ENCODE peak calls at places on chromosomes 1 and 21, in five cellular contexts. D is left ventricle myocardium inferior, M is A673, K is ovary, X is left lung. B is an unnamed sample. For H3K4me1, the result is how much of the 10 kb centered on the place peaks cover.

GRCh38 chr1:83693409-83694126 is 305.4 kb downstream of the TTLL7 start:
- DNase-seq in M (peak), D (no peak), X (no peak), K (no peak), B (no peak)

GRCh38 chr21:44012474-44013379 is 618 bp downstream of the TRAPPC10 start:
- DNase-seq in D (peak), M (peak), X (peak), K (peak), B (peak)

GRCh38 chr1:246775531-246776385 is 51.5 kb downstream of the SCCPDH start:
- DNase-seq in M (no peak), X (no peak), K (no peak), D (no peak), B (no peak)

GRCh38 chr21:44013380-44014088 is 1.4 kb downstream of the TRAPPC10 start:
- DNase-seq in X (no peak), M (peak), D (no peak), K (no peak), B (peak)

GRCh38 chr1:23273450-23274133 is 56.3 kb upstream of the HTR1D start:
- DNase-seq in D (no peak), K (peak), M (peak), X (no peak), B (no peak)

GRCh38 chr1:112358798-112359408 is 37.1 kb upstream of the CTTNBP2NL start:
- DNase-seq in X (peak), K (peak), D (peak), M (peak), B (peak)

GRCh38 chr1:8815582-8816285 is 1.7 kb downstream of the RERE start:
- DNase-seq in M (peak), K (no peak), X (no peak), D (no peak), B (no peak)

GRCh38 chr1:175771301-175771700 is 27.9 kb upstream of the TNR start:
- DNase-seq in K (no peak), D (no peak), M (no peak), X (no peak), B (no peak)

GRCh38 chr1:175892686-175893085 is 149.3 kb upstream of the TNR start:
- DNase-seq in K (no peak), M (no peak), X (no peak), D (no peak), B (no peak)

GRCh38 chr1:180213401-180214177 is 16.5 kb upstream of the LHX4 start:
- DNase-seq in X (no peak), D (no peak), K (no peak), M (peak), B (peak)

GRCh38 chr1:110511436-110511835 is 7.5 kb downstream of the KCNA10 start:
- DNase-seq in M (no peak), D (no peak), K (no peak), X (no peak), B (no peak)

GRCh38 chr1:118136511-118136937 is 48.5 kb downstream of the SPAG17 start:
- DNase-seq in M (peak), D (no peak), X (no peak), K (no peak), B (no peak)

GRCh38 chr1:7301346-7301993 is 469.6 kb upstream of the VAMP3 start:
- DNase-seq in M (no peak), D (no peak), K (no peak), X (no peak), B (no peak)

GRCh38 chr1:59314776-59315528 is 18.1 kb downstream of the FGGY start:
- DNase-seq in D (no peak), X (no peak), K (no peak), M (no peak), B (no peak)

GRCh38 chr1:94612555-94613204 is 71.1 kb upstream of the F3 start:
- DNase-seq in M (no peak), K (no peak), D (no peak), X (no peak), B (no peak)

GRCh38 chr1:94612081-94612480 is 70.5 kb upstream of the F3 start:
- DNase-seq in D (no peak), X (no peak), K (no peak), M (no peak), B (no peak)

GRCh38 chr1:94616503-94616902 is 74.9 kb upstream of the F3 start:
- DNase-seq in M (peak), K (no peak), X (no peak), D (no peak), B (no peak)

GRCh38 chr1:94614980-94615379 is 73.4 kb upstream of the F3 start:
- DNase-seq in D (no peak), X (no peak), M (no peak), K (no peak), B (no peak)

GRCh38 chr1:94614168-94614815 is 72.7 kb upstream of the F3 start:
- DNase-seq in M (no peak), D (no peak), X (no peak), K (no peak), B (no peak)
- H3K4me1 ChIP-seq in M (under half), D (under half), X (under half), K (under half), B (under half)

DNA sequence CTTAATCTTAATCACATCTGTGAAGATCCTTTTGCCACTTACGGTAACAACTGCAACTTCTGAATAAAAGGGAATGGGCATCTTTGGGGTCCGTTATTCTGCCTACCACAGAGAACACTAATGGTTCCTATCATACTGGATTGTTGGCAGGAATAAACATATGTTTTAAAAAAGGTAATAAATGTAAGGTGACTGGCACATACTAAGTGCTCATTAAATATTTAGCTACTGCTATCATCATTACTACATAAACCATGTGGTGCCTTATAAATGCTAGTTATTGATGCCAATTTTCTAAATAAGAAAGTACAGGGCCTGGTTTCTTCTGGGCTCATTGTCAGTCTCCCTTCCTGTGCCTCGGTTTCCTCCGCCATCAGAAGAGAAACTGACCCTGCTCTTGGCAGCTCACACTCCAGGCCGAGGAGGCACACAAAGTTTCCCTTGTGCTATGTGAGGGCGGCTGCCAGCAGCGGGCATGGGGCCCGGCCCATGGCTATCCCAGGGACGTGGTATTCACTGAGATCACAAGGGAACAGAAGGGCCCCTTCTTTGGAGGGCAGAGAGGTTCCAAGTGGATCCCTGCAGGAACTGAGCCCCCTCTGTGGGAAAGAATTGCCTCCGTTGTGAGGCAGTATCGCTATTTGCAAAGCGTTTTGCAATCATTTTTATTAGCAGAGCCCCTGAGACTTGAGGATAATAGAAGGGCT is 26.2 kb downstream of the NAV1 start:
- DNase-seq in K (no peak), D (peak), X (no peak), M (no peak), B (no peak)
- H3K27ac ChIP-seq in K (no peak), D (peak), X (no peak), M (no peak), B (no peak)

GRCh38 chr1:47729685-47730084 is 267.5 kb downstream of the TRABD2B start:
- DNase-seq in X (no peak), D (no peak), K (no peak), M (no peak), B (no peak)
- H3K4me3 ChIP-seq in X (no peak), D (no peak), K (no peak), M (no peak), B (no peak)

GRCh38 chr1:17516303-17517214 is 22.9 kb upstream of the ARHGEF10L start:
- DNase-seq in D (no peak), X (no peak), M (no peak), K (no peak), B (no peak)
- H3K4me1 ChIP-seq in D (under half), X (under half), M (under half), K (under half), B (under half)

GRCh38 chr1:20479840-20480239 is 6.2 kb downstream of the CAMK2N1 start:
- DNase-seq in X (no peak), M (no peak), D (no peak), K (no peak), B (no peak)

GRCh38 chr1:20480261-20481157 is 5.5 kb downstream of the CAMK2N1 start:
- DNase-seq in M (no peak), X (no peak), D (no peak), K (no peak), B (no peak)

GRCh38 chr1:20477355-20478071 is 8.5 kb downstream of the CAMK2N1 start:
- DNase-seq in X (no peak), K (peak), D (no peak), M (no peak), B (no peak)

GRCh38 chr1:20476260-20477038 is 9.6 kb downstream of the CAMK2N1 start:
- DNase-seq in K (peak), M (no peak), D (peak), X (peak), B (no peak)

DNA sequence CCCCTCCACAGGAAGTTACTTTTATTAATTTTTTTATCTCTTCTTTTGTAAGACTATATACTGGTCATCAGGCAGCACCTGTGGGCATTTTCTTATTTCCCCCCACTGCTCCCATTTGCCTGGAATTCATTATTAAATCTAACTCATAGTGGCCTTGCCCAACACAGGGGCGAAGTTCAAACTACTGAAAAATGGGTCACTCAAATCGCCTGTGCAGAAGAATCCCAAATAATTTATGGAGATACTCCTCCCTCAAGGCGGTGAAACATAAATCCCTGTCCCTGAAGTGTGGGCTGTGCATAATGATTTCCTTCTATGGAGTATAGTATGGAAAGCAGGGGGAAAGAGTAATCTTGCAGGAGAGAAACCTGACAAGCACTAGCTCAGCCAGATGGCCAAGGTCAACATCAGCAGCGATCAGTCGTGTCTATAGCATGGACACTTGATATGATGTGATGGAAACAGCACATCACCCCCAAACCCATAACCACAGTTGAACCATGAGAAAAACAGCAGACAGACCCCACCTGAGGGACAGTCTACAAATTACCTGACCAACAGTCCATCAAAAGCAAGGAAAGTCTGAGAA is 7.8 kb downstream of the CAMK2N1 start:
- DNase-seq in K (no peak), D (no peak), X (no peak), M (no peak), B (no peak)
- H3K27ac ChIP-seq in K (no peak), D (no peak), X (no peak), M (no peak), B (no peak)

GRCh38 chr1:181482521-181483083 is 715 bp upstream of the CACNA1E start:
- DNase-seq in D (no peak), M (peak), X (peak), K (no peak), B (no peak)
- H3K4me3 ChIP-seq in D (peak), M (no peak), X (peak), K (no peak), B (no peak)

B was measured in CD4-positive, alpha-beta memory T cell.